ENCODE peak calls at places on chromosomes 12 and 14, in six cellular contexts. One of them, this sample, is unnamed.

GRCh38 chr14:102500190-102500661 is 9.3 kb downstream of the ANKRD9 start:
- DNase-seq in AG10803: peak
- DNase-seq in CD4-positive, alpha-beta memory T cell: peak
- DNase-seq in fibroblast of the aortic adventitia: peak
- DNase-seq in retinal pigment epithelial cell: no peak
- DNase-seq in SK-N-SH: no peak
- DNase-seq in this sample: no peak

GRCh38 chr12:132866251-132866828 is 21.1 kb downstream of the CHFR start:
- DNase-seq in retinal pigment epithelial cell: no peak
- DNase-seq in fibroblast of the aortic adventitia: peak
- DNase-seq in CD4-positive, alpha-beta memory T cell: no peak
- DNase-seq in SK-N-SH: no peak
- DNase-seq in AG10803: peak
- DNase-seq in this sample: no peak

GRCh38 chr12:81992461-81992860 is 233.3 kb upstream of the PPFIA2 start:
- DNase-seq in retinal pigment epithelial cell: no peak
- DNase-seq in fibroblast of the aortic adventitia: no peak
- DNase-seq in SK-N-SH: peak
- DNase-seq in AG10803: no peak
- DNase-seq in CD4-positive, alpha-beta memory T cell: peak
- DNase-seq in this sample: no peak

GRCh38 chr12:49201595-49202295 is 12.9 kb upstream of the TUBA1A start:
- DNase-seq in retinal pigment epithelial cell: peak
- DNase-seq in AG10803: peak
- DNase-seq in CD4-positive, alpha-beta memory T cell: no peak
- DNase-seq in SK-N-SH: peak
- DNase-seq in fibroblast of the aortic adventitia: peak
- DNase-seq in this sample: peak

GRCh38 chr12:63844391-63845341 is at the start of gene SRGAP1:
- DNase-seq in retinal pigment epithelial cell: no peak
- DNase-seq in CD4-positive, alpha-beta memory T cell: no peak
- DNase-seq in SK-N-SH: peak
- DNase-seq in fibroblast of the aortic adventitia: peak
- DNase-seq in AG10803: peak
- DNase-seq in this sample: peak

GRCh38 chr12:122871851-122872785 is 23.8 kb downstream of the VPS37B start:
- DNase-seq in retinal pigment epithelial cell: no peak
- DNase-seq in SK-N-SH: peak
- DNase-seq in CD4-positive, alpha-beta memory T cell: no peak
- DNase-seq in fibroblast of the aortic adventitia: peak
- DNase-seq in AG10803: peak
- DNase-seq in this sample: peak

GRCh38 chr12:11944321-11944720 is 126.4 kb upstream of the BCL2L14 start:
- DNase-seq in SK-N-SH: no peak
- DNase-seq in CD4-positive, alpha-beta memory T cell: no peak
- DNase-seq in retinal pigment epithelial cell: no peak
- DNase-seq in fibroblast of the aortic adventitia: no peak
- DNase-seq in AG10803: no peak
- DNase-seq in this sample: no peak

GRCh38 chr14:103318750-103319419 is 15.2 kb upstream of the EIF5 start:
- DNase-seq in CD4-positive, alpha-beta memory T cell: no peak
- DNase-seq in SK-N-SH: no peak
- DNase-seq in fibroblast of the aortic adventitia: no peak
- DNase-seq in retinal pigment epithelial cell: no peak
- DNase-seq in AG10803: no peak
- DNase-seq in this sample: no peak

GRCh38 chr12:72207094-72207493 is 65.1 kb upstream of the TRHDE start:
- DNase-seq in CD4-positive, alpha-beta memory T cell: no peak
- DNase-seq in AG10803: no peak
- DNase-seq in retinal pigment epithelial cell: no peak
- DNase-seq in SK-N-SH: no peak
- DNase-seq in fibroblast of the aortic adventitia: no peak
- DNase-seq in this sample: no peak

GRCh38 chr14:75223664-75224154 is 47.3 kb upstream of the TMED10 start:
- DNase-seq in fibroblast of the aortic adventitia: no peak
- DNase-seq in AG10803: peak
- DNase-seq in CD4-positive, alpha-beta memory T cell: no peak
- DNase-seq in SK-N-SH: no peak
- DNase-seq in retinal pigment epithelial cell: peak
- DNase-seq in this sample: no peak

GRCh38 chr12:104669851-104670337 is 213.1 kb downstream of the CHST11 start:
- DNase-seq in SK-N-SH: no peak
- DNase-seq in AG10803: peak
- DNase-seq in CD4-positive, alpha-beta memory T cell: peak
- DNase-seq in fibroblast of the aortic adventitia: peak
- DNase-seq in retinal pigment epithelial cell: no peak
- DNase-seq in this sample: no peak

GRCh38 chr14:81727243-81727642 is 193.6 kb upstream of the SEL1L start:
- DNase-seq in CD4-positive, alpha-beta memory T cell: no peak
- DNase-seq in SK-N-SH: no peak
- DNase-seq in fibroblast of the aortic adventitia: no peak
- DNase-seq in retinal pigment epithelial cell: peak
- DNase-seq in AG10803: no peak
- DNase-seq in this sample: no peak
- H3K4me3 ChIP-seq in CD4-positive, alpha-beta memory T cell: no peak
- H3K4me3 ChIP-seq in SK-N-SH: no peak
- H3K4me3 ChIP-seq in fibroblast of the aortic adventitia: no peak
- H3K4me3 ChIP-seq in retinal pigment epithelial cell: no peak
- H3K4me3 ChIP-seq in AG10803: no peak
- H3K4me3 ChIP-seq in this sample: no peak

GRCh38 chr12:31588976-31589375 is 2.0 kb downstream of the DENND5B start:
- DNase-seq in AG10803: peak
- DNase-seq in SK-N-SH: no peak
- DNase-seq in fibroblast of the aortic adventitia: peak
- DNase-seq in CD4-positive, alpha-beta memory T cell: no peak
- DNase-seq in retinal pigment epithelial cell: no peak
- DNase-seq in this sample: no peak
- H3K4me3 ChIP-seq in AG10803: peak
- H3K4me3 ChIP-seq in SK-N-SH: peak
- H3K4me3 ChIP-seq in fibroblast of the aortic adventitia: peak
- H3K4me3 ChIP-seq in CD4-positive, alpha-beta memory T cell: no peak
- H3K4me3 ChIP-seq in retinal pigment epithelial cell: peak
- H3K4me3 ChIP-seq in this sample: peak

GRCh38 chr12:90085491-90086274 is 377.0 kb upstream of the ATP2B1 start:
- DNase-seq in SK-N-SH: no peak
- DNase-seq in fibroblast of the aortic adventitia: peak
- DNase-seq in CD4-positive, alpha-beta memory T cell: no peak
- DNase-seq in AG10803: peak
- DNase-seq in retinal pigment epithelial cell: no peak
- DNase-seq in this sample: no peak
- H3K4me3 ChIP-seq in SK-N-SH: no peak
- H3K4me3 ChIP-seq in fibroblast of the aortic adventitia: no peak
- H3K4me3 ChIP-seq in CD4-positive, alpha-beta memory T cell: no peak
- H3K4me3 ChIP-seq in AG10803: no peak
- H3K4me3 ChIP-seq in retinal pigment epithelial cell: no peak
- H3K4me3 ChIP-seq in this sample: no peak

DNA sequence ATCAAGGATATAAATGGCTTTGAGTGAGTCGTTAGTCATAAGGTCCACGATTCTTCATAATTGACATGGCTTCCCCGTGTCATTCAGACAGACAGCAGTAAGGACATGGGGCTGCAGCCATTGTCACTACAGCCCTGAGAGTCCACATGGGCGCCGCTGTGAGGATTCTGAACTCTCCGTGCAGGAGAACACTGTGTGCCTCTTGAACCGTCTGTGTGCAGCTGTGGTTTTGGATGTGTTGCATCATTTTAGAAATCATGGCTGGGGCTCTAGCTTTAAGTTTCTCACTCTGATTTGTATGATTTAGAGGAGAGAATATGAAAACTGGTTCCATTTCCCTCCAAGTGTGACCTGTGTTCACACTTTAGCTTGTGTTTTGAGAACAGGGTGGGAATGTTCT is 47.2 kb downstream of the NPAS3 start:
- DNase-seq in CD4-positive, alpha-beta memory T cell: no peak
- DNase-seq in AG10803: no peak
- DNase-seq in SK-N-SH: no peak
- DNase-seq in fibroblast of the aortic adventitia: no peak
- DNase-seq in retinal pigment epithelial cell: no peak
- DNase-seq in this sample: no peak
- H3K4me3 ChIP-seq in CD4-positive, alpha-beta memory T cell: no peak
- H3K4me3 ChIP-seq in AG10803: no peak
- H3K4me3 ChIP-seq in SK-N-SH: no peak
- H3K4me3 ChIP-seq in fibroblast of the aortic adventitia: no peak
- H3K4me3 ChIP-seq in retinal pigment epithelial cell: no peak
- H3K4me3 ChIP-seq in this sample: no peak

GRCh38 chr12:22088886-22089285 is 42.9 kb downstream of the CMAS start:
- DNase-seq in SK-N-SH: no peak
- DNase-seq in AG10803: no peak
- DNase-seq in fibroblast of the aortic adventitia: no peak
- DNase-seq in CD4-positive, alpha-beta memory T cell: no peak
- DNase-seq in retinal pigment epithelial cell: no peak
- DNase-seq in this sample: no peak

GRCh38 chr12:22084852-22085251 is 38.8 kb downstream of the CMAS start:
- DNase-seq in retinal pigment epithelial cell: no peak
- DNase-seq in SK-N-SH: no peak
- DNase-seq in AG10803: no peak
- DNase-seq in CD4-positive, alpha-beta memory T cell: no peak
- DNase-seq in fibroblast of the aortic adventitia: no peak
- DNase-seq in this sample: no peak

GRCh38 chr12:22082190-22082701 is 36.2 kb downstream of the CMAS start:
- DNase-seq in AG10803: no peak
- DNase-seq in fibroblast of the aortic adventitia: no peak
- DNase-seq in retinal pigment epithelial cell: no peak
- DNase-seq in CD4-positive, alpha-beta memory T cell: no peak
- DNase-seq in SK-N-SH: no peak
- DNase-seq in this sample: no peak

GRCh38 chr12:22083167-22083566 is 37.1 kb downstream of the CMAS start:
- DNase-seq in fibroblast of the aortic adventitia: peak
- DNase-seq in retinal pigment epithelial cell: no peak
- DNase-seq in CD4-positive, alpha-beta memory T cell: peak
- DNase-seq in SK-N-SH: no peak
- DNase-seq in AG10803: peak
- DNase-seq in this sample: no peak
- H3K4me3 ChIP-seq in fibroblast of the aortic adventitia: no peak
- H3K4me3 ChIP-seq in retinal pigment epithelial cell: no peak
- H3K4me3 ChIP-seq in CD4-positive, alpha-beta memory T cell: no peak
- H3K4me3 ChIP-seq in SK-N-SH: no peak
- H3K4me3 ChIP-seq in AG10803: no peak
- H3K4me3 ChIP-seq in this sample: no peak

DNA sequence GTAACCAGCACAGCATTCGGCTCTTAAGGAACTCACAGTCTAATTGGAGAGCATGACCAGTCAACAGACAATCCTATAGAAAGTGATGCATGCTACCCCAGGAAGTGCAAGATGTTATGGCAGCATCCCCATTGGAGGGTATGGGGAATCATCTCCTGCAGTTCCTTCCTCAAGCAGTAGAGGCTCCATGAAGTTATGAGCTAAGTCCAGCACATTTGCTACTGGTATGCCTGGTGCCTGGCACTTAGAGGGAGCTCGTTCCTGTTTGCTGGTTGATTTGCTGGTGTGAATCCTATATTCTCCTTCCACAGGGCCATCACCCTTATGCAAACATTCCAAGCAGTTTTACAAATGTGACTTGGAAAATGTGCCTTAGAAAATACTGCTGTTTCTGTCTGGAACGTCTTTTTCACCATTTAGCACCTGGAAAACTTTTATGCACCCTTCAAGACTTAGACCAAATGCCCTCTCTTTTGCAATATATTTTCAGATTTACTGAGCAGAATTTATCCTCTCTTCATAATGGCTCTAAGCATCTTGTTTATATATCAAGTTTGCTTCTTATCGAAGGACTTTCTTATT is 136.1 kb upstream of the WSCD2 start:
- DNase-seq in fibroblast of the aortic adventitia: peak
- DNase-seq in AG10803: peak
- DNase-seq in retinal pigment epithelial cell: no peak
- DNase-seq in CD4-positive, alpha-beta memory T cell: no peak
- DNase-seq in SK-N-SH: peak
- DNase-seq in this sample: peak
- H3K4me3 ChIP-seq in fibroblast of the aortic adventitia: no peak
- H3K4me3 ChIP-seq in AG10803: no peak
- H3K4me3 ChIP-seq in retinal pigment epithelial cell: no peak
- H3K4me3 ChIP-seq in CD4-positive, alpha-beta memory T cell: no peak
- H3K4me3 ChIP-seq in SK-N-SH: no peak
- H3K4me3 ChIP-seq in this sample: no peak

GRCh38 chr14:22517117-22517720 is 71.8 kb downstream of the DAD1 start:
- DNase-seq in SK-N-SH: peak
- DNase-seq in CD4-positive, alpha-beta memory T cell: no peak
- DNase-seq in retinal pigment epithelial cell: no peak
- DNase-seq in fibroblast of the aortic adventitia: no peak
- DNase-seq in AG10803: no peak
- DNase-seq in this sample: peak
- H3K4me3 ChIP-seq in SK-N-SH: no peak
- H3K4me3 ChIP-seq in CD4-positive, alpha-beta memory T cell: peak
- H3K4me3 ChIP-seq in retinal pigment epithelial cell: no peak
- H3K4me3 ChIP-seq in fibroblast of the aortic adventitia: no peak
- H3K4me3 ChIP-seq in AG10803: no peak
- H3K4me3 ChIP-seq in this sample: no peak

GRCh38 chr14:81169267-81169666 is 51.5 kb downstream of the GTF2A1 start:
- DNase-seq in SK-N-SH: no peak
- DNase-seq in retinal pigment epithelial cell: no peak
- DNase-seq in CD4-positive, alpha-beta memory T cell: no peak
- DNase-seq in fibroblast of the aortic adventitia: no peak
- DNase-seq in AG10803: no peak
- DNase-seq in this sample: no peak
- H3K4me3 ChIP-seq in SK-N-SH: peak
- H3K4me3 ChIP-seq in retinal pigment epithelial cell: peak
- H3K4me3 ChIP-seq in CD4-positive, alpha-beta memory T cell: peak
- H3K4me3 ChIP-seq in fibroblast of the aortic adventitia: peak
- H3K4me3 ChIP-seq in AG10803: peak
- H3K4me3 ChIP-seq in this sample: no peak

GRCh38 chr12:54016051-54016450 is 7.3 kb downstream of the HOXC8 start:
- DNase-seq in AG10803: no peak
- DNase-seq in fibroblast of the aortic adventitia: no peak
- DNase-seq in CD4-positive, alpha-beta memory T cell: no peak
- DNase-seq in retinal pigment epithelial cell: no peak
- DNase-seq in SK-N-SH: no peak
- DNase-seq in this sample: no peak
- H3K4me3 ChIP-seq in AG10803: peak
- H3K4me3 ChIP-seq in fibroblast of the aortic adventitia: no peak
- H3K4me3 ChIP-seq in CD4-positive, alpha-beta memory T cell: no peak
- H3K4me3 ChIP-seq in retinal pigment epithelial cell: no peak
- H3K4me3 ChIP-seq in SK-N-SH: peak
- H3K4me3 ChIP-seq in this sample: peak

This sample was measured in BE2C.